ENCODE peak calls at places on chromosomes 2 and 18, in five cellular contexts. B is fibroblast of mammary gland, Q is BE2C, E is AG20443, A is BJ. Y is an unnamed sample.

GRCh38 chr2:202237787-202238233 is 587 bp downstream of the SUMO1 start:
- DNase-seq in E (peak; percentile 76), B (peak; percentile 48), A (no peak), Q (no peak), Y (peak; percentile 40)

GRCh38 chr2:51291762-51292370 is 259.9 kb upstream of the NRXN1 start:
- DNase-seq in Q (no peak), A (no peak), E (no peak), B (no peak), Y (no peak)

GRCh38 chr2:241863021-241863954 is 4.6 kb upstream of the PDCD1 start:
- DNase-seq in A (no peak), Q (peak; percentile 4), B (peak; percentile 26), E (peak; percentile 58), Y (peak; percentile 20)

GRCh38 chr2:188701836-188702235 is 272.3 kb upstream of the COL3A1 start:
- DNase-seq in A (no peak), E (no peak), B (peak; percentile 66), Q (no peak), Y (no peak)

GRCh38 chr18:519019-519879 is 18.7 kb upstream of the COLEC12 start:
- DNase-seq in Q (no peak), B (peak; percentile 72), A (no peak), E (peak; percentile 43), Y (no peak)

GRCh38 chr2:27765621-27766286 is 5.8 kb upstream of the MRPL33 start:
- DNase-seq in B (peak; percentile 25), E (peak; percentile 70), Q (no peak), A (no peak), Y (no peak)

GRCh38 chr18:22613788-22614187 is 196.1 kb upstream of the CTAGE1 start:
- DNase-seq in Q (no peak), E (peak; percentile 57), B (no peak), A (no peak), Y (no peak)

GRCh38 chr2:36318547-36318946 is 37.0 kb upstream of the CRIM1 start:
- DNase-seq in B (peak; percentile 20), A (no peak), E (peak; percentile 34), Q (no peak), Y (no peak)

GRCh38 chr18:63132819-63133200 is 186.8 kb downstream of the BCL2 start:
- DNase-seq in E (no peak), Q (no peak), B (no peak), A (no peak), Y (no peak)

GRCh38 chr2:45651415-45652089 is at the start of gene PRKCE:
- DNase-seq in Q (peak; percentile 62), B (peak; percentile 50), E (peak; percentile 31), A (no peak), Y (peak; percentile 68)

GRCh38 chr18:72544092-72544886 is at the start of gene CBLN2:
- DNase-seq in A (no peak), B (peak; percentile 51), Q (peak; percentile 78), E (peak; percentile 88), Y (peak; percentile 93)

GRCh38 chr2:96665083-96665569 is 22.6 kb downstream of the FER1L5 start:
- DNase-seq in E (peak; percentile 96), B (peak; percentile 98), Q (no peak), A (peak; percentile 99), Y (no peak)

GRCh38 chr2:237591379-237591881 is 896 bp upstream of the RAB17 start:
- DNase-seq in B (peak; percentile 14), E (no peak), Q (no peak), A (no peak), Y (no peak)

GRCh38 chr2:38125007-38125406 is 49.1 kb upstream of the CYP1B1 start:
- DNase-seq in Q (no peak), E (no peak), A (no peak), B (no peak), Y (no peak)